ENCODE peak calls at places on chromosomes 6 and 20, in four cellular contexts. J is spleen, H is BJ, V is AG09309. A is an unnamed sample.
A peak's percentile ranks its signal among the peaks of the same experiment; 100 is the strongest.

GRCh38 chr20:48897298-48898044 is 24.0 kb upstream of the ARFGEF2 start:
- DNase-seq in J (no peak), H (peak; percentile 68), V (peak; percentile 63), A (peak; percentile 78)

GRCh38 chr6:146785001-146785585 is 186.3 kb downstream of the ADGB start:
- DNase-seq in J (no peak), H (no peak), V (no peak), A (peak; percentile 58)

GRCh38 chr20:49705358-49705757 is 8.3 kb downstream of the B4GALT5 start:
- DNase-seq in J (no peak), H (no peak), V (no peak), A (no peak)

GRCh38 chr6:170166511-170167122 is 124.3 kb downstream of the DLL1 start:
- DNase-seq in J (peak; percentile 46), H (no peak), V (no peak), A (no peak)

GRCh38 chr20:36478137-36478905 is 63.0 kb upstream of the MYL9 start:
- DNase-seq in J (no peak), H (no peak), V (no peak), A (no peak)

GRCh38 chr20:63009988-63010769 is 3.4 kb upstream of the BHLHE23 start:
- DNase-seq in J (peak; percentile 83), H (no peak), V (no peak), A (peak; percentile 40)

GRCh38 chr20:32189123-32189410 is 18.5 kb downstream of the PLAGL2 start:
- DNase-seq in J (no peak), H (no peak), V (no peak), A (no peak)

GRCh38 chr6:145457556-145457955 is 277.8 kb downstream of the EPM2A start:
- DNase-seq in J (no peak), H (no peak), V (no peak), A (peak; percentile 13)

GRCh38 chr6:31776961-31777666 is at the start of gene VWA7:
- DNase-seq in J (peak; percentile 90), H (no peak), V (no peak), A (peak; percentile 79)

GRCh38 chr6:35728663-35729348 is 8.0 kb upstream of the ARMC12 start:
- DNase-seq in J (peak; percentile 88), H (no peak), V (no peak), A (no peak)

GRCh38 chr6:161166677-161167076 is 107.2 kb downstream of the AGPAT4 start:
- DNase-seq in J (no peak), H (no peak), V (no peak), A (no peak)

GRCh38 chr6:52340603-52340880 is 21.4 kb upstream of the PAQR8 start:
- DNase-seq in J (no peak), H (no peak), V (no peak), A (no peak)

GRCh38 chr6:446418-447366 is 55.1 kb downstream of the IRF4 start:
- DNase-seq in J (peak; percentile 82), H (no peak), V (no peak), A (no peak)

GRCh38 chr6:158631678-158632537 is 12.6 kb downstream of the DYNLT1 start:
- DNase-seq in J (no peak), H (no peak), V (no peak), A (peak; percentile 90)

GRCh38 chr6:144008501-144009245 is 614 bp upstream of the PLAGL1 start:
- DNase-seq in J (no peak), H (no peak), V (no peak), A (no peak)

GRCh38 chr20:51095755-51096509 is 73.0 kb upstream of the KCNG1 start:
- DNase-seq in J (peak; percentile 12), H (no peak), V (no peak), A (no peak)

GRCh38 chr20:10369723-10370090 is 64.3 kb downstream of the MKKS start:
- DNase-seq in J (no peak), H (no peak), V (no peak), A (peak; percentile 81)

GRCh38 chr6:85544776-85545175 is 48.9 kb downstream of the SNX14 start:
- DNase-seq in J (no peak), H (no peak), V (no peak), A (no peak)

GRCh38 chr6:165662671-165663282 is at the start of gene PDE10A:
- DNase-seq in J (no peak), H (no peak), V (no peak), A (peak; percentile 20)

GRCh38 chr6:131362070-131362469 is 211.0 kb upstream of the ARG1 start:
- DNase-seq in J (no peak), H (no peak), V (peak; percentile 33), A (no peak)

GRCh38 chr6:39396854-39397253 is 74.4 kb upstream of the KCNK16 start:
- DNase-seq in J (no peak), H (no peak), V (no peak), A (no peak)

GRCh38 chr6:56246544-56246940 is 838 bp downstream of the COL21A1 start:
- DNase-seq in J (no peak), H (no peak), V (no peak), A (no peak)

GRCh38 chr6:167311286-167311685 is 13.6 kb upstream of the TTLL2 start:
- DNase-seq in J (no peak), H (no peak), V (no peak), A (no peak)

GRCh38 chr6:146267946-146268345 is 239.1 kb downstream of the GRM1 start:
- DNase-seq in J (no peak), H (no peak), V (no peak), A (no peak)

GRCh38 chr20:53774487-53775203 is 181.0 kb upstream of the ZNF217 start:
- DNase-seq in J (no peak), H (peak; percentile 96), V (peak; percentile 93), A (peak; percentile 97)

GRCh38 chr6:55636406-55637102 is 57.6 kb upstream of the HMGCLL1 start:
- DNase-seq in J (no peak), H (no peak), V (no peak), A (peak; percentile 66)

GRCh38 chr6:111427341-111428116 is 55.5 kb downstream of the REV3L start:
- DNase-seq in J (no peak), H (peak; percentile 55), V (peak; percentile 73), A (peak; percentile 79)

GRCh38 chr20:43983359-43983758 is 68.7 kb downstream of the TOX2 start:
- DNase-seq in J (no peak), H (no peak), V (no peak), A (no peak)

GRCh38 chr6:169807219-169807618 is 55.8 kb downstream of the ERMARD start:
- DNase-seq in J (peak; percentile 15), H (no peak), V (no peak), A (no peak)

GRCh38 chr6:97677626-97678025 is 394.6 kb upstream of the MMS22L start:
- DNase-seq in J (no peak), H (no peak), V (no peak), A (no peak)

GRCh38 chr6:161169690-161170089 is 104.2 kb downstream of the AGPAT4 start:
- DNase-seq in J (no peak), H (no peak), V (peak; percentile 47), A (peak; percentile 82)

GRCh38 chr6:121093928-121094327 is 240.4 kb downstream of the TBC1D32 start:
- DNase-seq in J (no peak), H (peak; percentile 15), V (peak; percentile 16), A (peak; percentile 55)

GRCh38 chr6:30615219-30615957 is 1.7 kb downstream of the PPP1R10 start:
- DNase-seq in J (no peak), H (no peak), V (peak; percentile 62), A (peak; percentile 94)

GRCh38 chr20:48143435-48144081 is 358.3 kb upstream of the SULF2 start:
- DNase-seq in J (no peak), H (no peak), V (no peak), A (no peak)

GRCh38 chr6:110414669-110415296 is 592 bp downstream of the DDO start:
- DNase-seq in J (no peak), H (no peak), V (no peak), A (peak; percentile 32)

GRCh38 chr20:4320284-4320683 is 304.9 kb upstream of the RNF24 start:
- DNase-seq in J (no peak), H (no peak), V (no peak), A (no peak)

GRCh38 chr6:106757722-106758467 is 128.5 kb downstream of the QRSL1 start:
- DNase-seq in J (no peak), H (no peak), V (no peak), A (no peak)

GRCh38 chr6:160010067-160010466 is 41.2 kb downstream of the IGF2R start:
- DNase-seq in J (no peak), H (peak; percentile 86), V (peak; percentile 60), A (peak; percentile 74)

GRCh38 chr6:38353310-38354032 is 286.3 kb downstream of the BTBD9 start:
- DNase-seq in J (no peak), H (no peak), V (no peak), A (no peak)

GRCh38 chr6:87807423-87807978 is 105.5 kb upstream of the AKIRIN2 start:
- DNase-seq in J (no peak), H (no peak), V (no peak), A (no peak)
- TF ChIP-seq CTCF in J (no peak), H (no peak), V (no peak), A (no peak)

GRCh38 chr6:42136508-42137191 is 5.8 kb downstream of the C6orf132 start:
- DNase-seq in J (no peak), H (no peak), V (no peak), A (peak; percentile 41)
- TF ChIP-seq CTCF in J (peak; percentile 33), H (peak; percentile 49), V (peak; percentile 41), A (peak; percentile 31)

DNA sequence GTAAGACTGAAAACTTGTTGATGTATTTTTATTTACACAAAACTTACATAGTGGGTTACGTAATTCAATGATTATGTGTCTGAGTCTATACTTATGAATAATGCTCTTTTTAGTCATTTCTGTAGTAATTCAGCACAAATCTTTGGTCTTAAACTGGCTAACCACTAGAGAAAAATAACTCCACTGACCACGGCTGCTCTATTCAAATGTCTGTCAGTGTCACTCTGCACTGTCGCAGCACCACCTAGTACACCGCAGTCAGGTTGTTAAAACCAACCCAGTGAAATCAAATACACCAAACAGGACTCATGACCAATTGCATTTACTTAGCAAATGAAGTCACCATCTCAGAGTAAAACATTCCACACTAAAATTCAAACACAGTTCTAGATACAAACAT is 93.5 kb upstream of the CCDC28A start:
- DNase-seq in J (no peak), H (no peak), V (no peak), A (no peak)
- TF ChIP-seq CTCF in J (no peak), H (no peak), V (no peak), A (no peak)

DNA sequence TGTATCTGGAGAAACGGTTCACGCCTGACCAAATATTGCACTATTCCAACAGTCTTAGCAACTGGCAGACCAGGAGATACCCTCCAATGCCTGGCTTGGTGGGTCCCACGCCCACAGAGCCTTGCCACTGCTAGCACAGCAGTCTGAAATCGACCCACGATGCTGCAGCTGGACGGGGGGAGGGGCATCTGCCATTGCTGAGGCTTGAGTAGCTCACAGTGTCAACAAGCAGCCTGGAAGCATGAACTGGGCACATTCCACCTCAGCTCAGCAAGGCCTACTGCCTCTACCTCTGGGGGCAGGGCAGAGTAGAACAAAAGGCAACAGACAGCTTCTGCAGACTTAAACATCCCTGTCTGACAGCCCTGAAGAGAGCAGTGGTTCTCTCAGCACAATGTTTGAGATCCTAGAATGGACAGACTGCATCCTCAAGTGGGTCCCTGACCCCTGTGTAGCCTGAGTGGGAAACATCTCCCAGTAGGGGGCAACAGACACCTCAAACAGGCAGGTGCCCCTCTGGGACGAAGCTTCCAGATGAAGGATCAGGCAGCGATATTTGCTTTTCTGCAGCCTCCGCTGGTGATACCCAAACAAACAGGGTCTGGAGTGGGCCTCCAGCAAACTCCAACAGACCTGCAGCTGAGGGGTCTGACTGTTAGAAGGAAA is 90.0 kb upstream of the ECI2 start:
- DNase-seq in J (no peak), H (no peak), V (no peak), A (peak; percentile 31)
- TF ChIP-seq CTCF in J (no peak), H (no peak), V (no peak), A (no peak)